ENCODE peak calls at places on chromosomes 16 and 17, in ten cellular contexts. K is esophagus muscularis mucosa; Y is lower lobe of right lung; H is right atrium auricular region; F is tibial nerve; J is colonic mucosa; V is CD8-positive, alpha-beta memory T cell; E is left ventricle myocardium inferior; W is fibroblast of lung; C is upper lobe of right lung. P is an unnamed sample.

GRCh38 chr17:80456465-80457235 is 19.8 kb downstream of the NPTX1 start:
- DNase-seq in Y (no peak), C (no peak), E (peak), J (no peak), F (peak), W (peak), K (no peak), H (no peak), V (no peak), P (peak)

GRCh38 chr17:7711356-7711755 is 6.2 kb upstream of the DNAH2 start:
- DNase-seq in E (no peak), V (no peak), C (no peak), H (no peak), K (no peak), F (no peak), Y (no peak), W (no peak), J (no peak), P (no peak)

GRCh38 chr17:17952691-17953090 is 19.5 kb downstream of the TOM1L2 start:
- DNase-seq in E (no peak), H (no peak), Y (no peak), V (no peak), W (no peak), J (no peak), C (no peak), K (no peak), F (no peak), P (no peak)

GRCh38 chr17:35630530-35631148 is 43.5 kb downstream of the AP2B1 start:
- DNase-seq in H (no peak), C (no peak), F (no peak), K (no peak), W (peak), V (no peak), J (no peak), Y (no peak), E (no peak), P (no peak)

GRCh38 chr16:25580071-25580470 is 111.7 kb upstream of the HS3ST4 start:
- DNase-seq in W (no peak), E (no peak), F (no peak), H (no peak), Y (no peak), K (peak), C (no peak), J (no peak), V (no peak), P (no peak)

GRCh38 chr16:20826039-20826566 is 19.8 kb downstream of the REXO5 start:
- DNase-seq in E (no peak), K (no peak), F (no peak), C (no peak), Y (no peak), J (no peak), W (peak), H (no peak), V (no peak), P (no peak)

GRCh38 chr17:39597372-39598046 is 10.2 kb downstream of the NEUROD2 start:
- DNase-seq in J (no peak), W (no peak), F (no peak), Y (no peak), H (no peak), K (no peak), E (no peak), V (no peak), C (no peak), P (no peak)

GRCh38 chr16:2429771-2430663 is 770 bp downstream of the CCNF start:
- DNase-seq in J (peak), F (no peak), Y (no peak), H (no peak), K (no peak), E (no peak), W (peak), V (no peak), C (no peak), P (peak)

GRCh38 chr16:1708768-1709180 is 2.8 kb downstream of the MAPK8IP3 start:
- DNase-seq in H (peak), F (no peak), W (peak), C (no peak), E (peak), J (no peak), Y (no peak), K (no peak), V (no peak), P (no peak)

GRCh38 chr17:57569860-57570259 is 175.2 kb downstream of the CCDC182 start:
- DNase-seq in H (no peak), C (no peak), Y (no peak), W (no peak), E (no peak), F (no peak), K (no peak), J (no peak), V (no peak), P (no peak)

GRCh38 chr17:58383892-58384462 is 32.0 kb upstream of the SUPT4H1 start:
- DNase-seq in Y (no peak), V (no peak), F (no peak), C (no peak), K (no peak), W (no peak), J (no peak), H (no peak), E (no peak), P (no peak)

GRCh38 chr16:81310045-81310644 is 4.6 kb upstream of the GAN start:
- DNase-seq in V (no peak), Y (no peak), K (no peak), H (no peak), C (no peak), J (no peak), F (no peak), W (no peak), E (no peak), P (no peak)

GRCh38 chr17:78725448-78726021 is 56.5 kb downstream of the CYTH1 start:
- DNase-seq in V (peak), F (no peak), W (no peak), J (no peak), H (no peak), Y (no peak), K (no peak), C (no peak), E (no peak), P (no peak)

GRCh38 chr17:56824503-56824902 is 9.2 kb downstream of the C17orf67 start:
- DNase-seq in F (no peak), J (no peak), C (no peak), E (no peak), Y (no peak), W (no peak), K (peak), H (no peak), V (no peak), P (peak)

GRCh38 chr17:77391668-77392375 is 251.1 kb downstream of the SEC14L1 start:
- DNase-seq in W (peak), H (peak), F (peak), J (peak), V (peak), E (peak), C (no peak), K (no peak), Y (no peak), P (peak)

GRCh38 chr17:59844884-59845594 is 47.7 kb downstream of the TUBD1 start:
- DNase-seq in K (no peak), V (no peak), E (no peak), J (no peak), H (no peak), Y (no peak), W (peak), F (no peak), C (no peak), P (no peak)

GRCh38 chr17:1518410-1518809 is 2.0 kb upstream of the INPP5K start:
- DNase-seq in V (no peak), F (no peak), Y (no peak), K (no peak), H (no peak), W (no peak), J (no peak), E (no peak), C (no peak), P (peak)

GRCh38 chr17:2909853-2910234 is 113.6 kb downstream of the RAP1GAP2 start:
- DNase-seq in K (no peak), H (no peak), C (no peak), F (no peak), V (no peak), J (no peak), E (no peak), Y (no peak), W (no peak), P (no peak)

GRCh38 chr16:90019543-90020259 is 445 bp upstream of the DBNDD1 start:
- DNase-seq in Y (peak), F (no peak), J (peak), K (no peak), H (no peak), W (peak), C (peak), V (peak), E (no peak), P (peak)

GRCh38 chr17:79085921-79086551 is 11.4 kb downstream of the ENGASE start:
- DNase-seq in H (no peak), E (no peak), K (no peak), Y (no peak), C (no peak), F (no peak), V (no peak), W (no peak), J (no peak), P (no peak)

GRCh38 chr16:3879258-3879886 is 1.1 kb downstream of the CREBBP start:
- DNase-seq in V (no peak), F (no peak), J (peak), W (no peak), E (peak), H (no peak), C (peak), Y (peak), K (no peak), P (no peak)

DNA sequence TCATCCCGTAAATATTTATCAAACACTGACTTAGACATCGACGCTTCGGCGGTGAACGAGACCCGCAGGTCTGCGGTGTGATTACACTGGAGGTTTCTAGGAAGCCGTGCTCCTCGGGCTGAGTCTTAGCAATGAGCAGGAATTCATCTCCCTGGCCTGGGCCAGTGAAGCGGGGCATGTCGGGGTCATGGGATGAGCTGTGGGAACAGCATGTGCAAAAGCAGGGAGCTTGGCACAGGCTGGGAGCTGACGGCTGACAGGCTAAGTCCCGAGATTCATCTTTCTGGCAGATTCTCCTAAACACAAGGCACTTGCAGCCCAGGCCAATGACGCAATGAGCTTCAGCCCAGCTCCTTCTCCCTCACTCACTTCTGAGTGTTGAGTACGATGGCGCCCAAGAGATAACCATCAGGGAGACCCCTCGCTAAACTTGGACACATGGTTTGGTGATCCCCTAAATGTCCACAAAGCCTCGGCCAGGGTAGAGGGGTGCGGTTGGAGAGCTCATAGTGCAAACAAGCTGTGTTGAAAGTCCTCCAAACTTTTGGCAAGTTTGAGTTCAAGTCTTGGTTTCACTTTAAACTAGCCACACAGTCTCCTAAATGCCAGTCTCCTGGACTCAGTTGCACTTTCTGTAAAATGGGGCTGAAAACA is 12.8 kb downstream of the CRISPLD2 start:
- DNase-seq in C (peak), F (peak), V (no peak), H (peak), W (peak), K (peak), J (peak), E (peak), Y (peak), P (no peak)
- H3K27ac ChIP-seq in C (peak), F (peak), V (no peak), H (peak), W (peak), K (peak), J (peak), E (peak), Y (peak), P (no peak)

DNA sequence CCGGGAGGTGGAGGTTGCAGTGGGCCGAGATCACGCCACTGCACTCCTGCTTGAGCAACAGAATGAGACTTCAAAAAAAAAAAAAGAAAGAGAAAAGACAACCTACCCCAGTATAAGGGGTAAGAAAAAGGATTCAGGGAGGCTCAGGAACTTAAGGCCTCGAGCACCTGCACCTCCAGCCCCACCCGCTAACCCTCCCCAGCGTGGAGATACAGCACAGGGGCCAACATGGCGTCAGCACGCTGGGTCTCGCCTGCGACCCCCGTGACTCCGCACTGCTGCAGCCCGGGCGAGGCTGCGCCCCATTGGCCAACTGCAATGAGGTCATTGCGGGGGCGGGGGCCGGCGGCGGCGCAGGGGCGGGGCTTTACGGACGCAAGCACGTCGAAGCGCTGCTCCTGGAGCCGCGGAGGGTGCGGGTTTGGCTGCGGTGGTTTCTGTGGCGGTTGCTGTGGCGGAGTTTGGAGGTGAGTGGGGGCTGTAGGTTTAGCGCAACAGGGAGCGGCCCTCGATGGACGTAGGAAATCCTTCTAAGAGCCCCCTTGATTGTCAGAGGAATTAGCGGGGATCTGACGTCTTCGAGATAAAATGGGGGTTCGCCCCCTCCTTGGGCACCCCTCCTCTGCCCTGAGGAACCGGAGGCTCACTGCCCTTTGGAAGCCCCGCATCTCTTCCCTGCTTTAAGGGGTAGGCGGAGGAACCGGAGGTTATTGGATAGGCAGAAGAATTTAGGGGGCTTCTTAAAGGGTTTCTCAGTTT is at the start of gene ATP6V0A1:
- DNase-seq in F (peak), J (peak), C (peak), K (peak), H (peak), Y (peak), V (peak), W (peak), E (peak), P (peak)
- H3K4me3 ChIP-seq in F (peak), J (peak), C (peak), K (peak), H (peak), Y (peak), V (peak), W (peak), E (peak), P (peak)

DNA sequence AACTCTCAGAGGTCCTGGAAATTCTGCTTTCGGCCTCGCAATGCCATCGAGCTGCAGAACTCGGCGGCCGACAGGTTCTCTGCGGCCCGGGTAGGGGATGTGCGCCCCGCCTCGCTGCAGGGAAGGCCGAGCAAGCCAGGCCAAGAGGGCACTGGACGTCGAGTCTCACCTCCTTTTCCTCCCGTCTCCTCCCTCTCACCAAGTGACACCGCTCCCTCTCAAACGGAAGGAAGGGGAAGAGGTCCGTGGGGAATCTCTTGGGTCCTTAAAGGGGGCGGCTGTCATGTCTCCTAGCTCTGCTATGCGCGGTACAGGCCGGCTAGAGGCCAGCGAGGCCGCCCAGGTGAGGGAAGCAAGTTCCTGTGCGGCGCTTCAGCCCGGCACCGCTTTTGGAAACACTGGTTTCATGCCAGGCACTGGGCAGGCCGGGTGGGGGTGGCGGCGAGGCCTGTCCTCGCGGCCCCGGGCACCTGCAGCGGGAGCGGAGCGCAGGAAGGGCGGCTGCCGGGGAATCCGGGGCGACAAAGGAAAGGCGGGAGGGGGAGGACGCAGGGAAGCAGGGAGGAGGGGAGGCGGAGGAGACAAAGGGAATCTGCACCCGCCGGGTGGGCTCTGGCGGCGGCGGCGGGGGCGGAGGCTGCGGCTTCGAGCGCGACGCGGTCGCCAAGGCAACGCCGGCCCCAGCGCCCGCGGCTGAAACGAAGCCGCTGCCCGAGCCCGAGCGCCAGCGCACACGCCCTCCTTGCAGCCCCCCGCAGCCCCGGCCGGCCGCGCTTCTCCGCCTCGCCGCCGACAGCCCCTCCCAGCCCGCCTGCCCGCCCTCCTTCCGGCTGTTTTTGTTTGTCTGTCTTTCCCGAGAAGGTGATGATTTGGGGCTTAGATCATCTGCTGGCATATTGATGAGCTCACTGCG is 32.3 kb downstream of the CDK5R1 start:
- DNase-seq in H (no peak), Y (peak), J (peak), C (peak), F (no peak), V (peak), W (peak), E (peak), K (no peak), P (peak)
- H3K27ac ChIP-seq in H (no peak), Y (peak), J (no peak), C (no peak), F (no peak), V (peak), W (no peak), E (peak), K (no peak), P (peak)

GRCh38 chr16:66561381-66562080 is 4.7 kb upstream of the CMTM1 start:
- DNase-seq in K (no peak), V (no peak), J (no peak), W (no peak), H (no peak), E (no peak), F (no peak), C (no peak), Y (no peak), P (no peak)
- H3K4me3 ChIP-seq in K (no peak), V (no peak), J (no peak), W (no peak), H (no peak), E (no peak), F (no peak), C (no peak), Y (no peak), P (no peak)

DNA sequence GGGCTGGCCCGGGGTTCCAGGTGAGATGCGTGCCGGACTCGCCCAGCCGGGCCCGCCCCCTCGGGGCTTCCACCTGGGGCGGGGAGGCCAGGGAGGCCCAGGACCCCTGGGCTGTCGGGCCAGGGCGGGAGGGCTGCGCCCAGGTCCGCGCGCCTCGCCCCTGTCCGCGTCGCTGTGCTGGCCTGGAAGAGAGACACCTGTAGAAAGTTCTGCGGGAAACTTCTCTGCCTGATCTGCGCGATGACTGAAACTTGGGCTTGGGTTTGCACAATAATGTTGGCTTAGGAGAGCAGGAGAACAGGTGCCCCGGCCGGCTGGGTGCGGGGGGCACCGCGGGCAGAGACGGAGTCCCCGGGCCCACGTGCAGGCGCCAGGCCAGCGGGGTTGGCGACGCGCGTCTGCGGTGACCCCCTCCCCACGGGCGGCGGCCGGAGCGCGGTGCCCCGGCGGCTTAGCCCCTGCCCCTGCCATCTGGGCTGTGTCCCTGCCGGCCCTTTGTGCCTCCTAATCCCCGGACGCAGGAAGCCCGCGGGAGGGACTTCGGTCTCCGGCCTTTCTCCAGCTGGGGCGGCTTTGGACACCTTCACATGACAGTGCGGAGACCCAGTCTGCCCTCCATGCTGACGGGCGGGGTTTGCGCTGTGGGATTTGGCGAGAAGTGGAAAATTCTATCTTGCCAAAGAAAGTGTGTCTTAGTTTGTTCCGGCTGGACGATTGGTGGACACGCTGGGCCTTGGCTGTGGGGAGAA is 483 bp downstream of the LLGL2 start:
- DNase-seq in V (no peak), Y (no peak), H (no peak), W (no peak), J (peak), C (peak), E (no peak), F (no peak), K (no peak), P (no peak)
- H3K27ac ChIP-seq in V (no peak), Y (peak), H (no peak), W (no peak), J (peak), C (peak), E (peak), F (no peak), K (peak), P (no peak)

GRCh38 chr17:10699861-10700260 is 2.5 kb downstream of the ADPRM start:
- DNase-seq in H (no peak), C (no peak), F (no peak), V (peak), K (no peak), E (no peak), W (no peak), J (no peak), Y (no peak), P (no peak)
- H3K4me3 ChIP-seq in H (no peak), C (no peak), F (no peak), V (peak), K (no peak), E (no peak), W (no peak), J (no peak), Y (no peak), P (no peak)